ENCODE peak calls at places on chromosomes 11 and 22, in four cellular contexts. X, O, G and S are unnamed samples.

GRCh38 chr11:119144825-119145476 is 3.9 kb upstream of the ABCG4 start:
- DNase-seq in O (peak; percentile 72), G (peak; percentile 62), X (peak; percentile 27), S (peak; percentile 21)

GRCh38 chr11:43354311-43354710 is 4.4 kb upstream of the TTC17 start:
- DNase-seq in O (no peak), G (no peak), X (no peak), S (no peak)

GRCh38 chr11:45655831-45656230 is 9.6 kb downstream of the CHST1 start:
- DNase-seq in G (no peak), X (no peak), O (peak; percentile 28), S (no peak)

GRCh38 chr22:27317961-27318360 is 483.6 kb downstream of the MN1 start:
- DNase-seq in X (peak; percentile 19), O (no peak), G (no peak), S (no peak)

GRCh38 chr11:118622376-118623290 is 15.2 kb downstream of the PHLDB1 start:
- DNase-seq in X (no peak), O (no peak), G (peak; percentile 78), S (no peak)

GRCh38 chr11:57001674-57002401 is 13.1 kb downstream of the OR5AK2 start:
- DNase-seq in X (no peak), G (no peak), O (no peak), S (no peak)

GRCh38 chr22:37588540-37589215 is 8.8 kb upstream of the LGALS2 start:
- DNase-seq in G (no peak), O (no peak), X (no peak), S (no peak)

GRCh38 chr11:86577663-86578636 is 94.5 kb downstream of the ME3 start:
- DNase-seq in X (peak; percentile 85), G (no peak), O (no peak), S (peak; percentile 92)

GRCh38 chr11:47980093-47980906 is at the start of gene PTPRJ:
- DNase-seq in O (peak; percentile 89), X (no peak), G (peak; percentile 71), S (no peak)

GRCh38 chr22:23014250-23014649 is 56.1 kb upstream of the GNAZ start:
- DNase-seq in G (no peak), X (no peak), O (no peak), S (no peak)

GRCh38 chr22:43244803-43245527 is 58.0 kb upstream of the TTLL12 start:
- DNase-seq in X (no peak), O (no peak), G (no peak), S (no peak)

GRCh38 chr22:35411112-35411511 is 11.2 kb downstream of the MCM5 start:
- DNase-seq in O (no peak), G (no peak), X (no peak), S (no peak)